ENCODE peak calls at places on chromosome 20, in four cellular contexts. S is Peyer's patch, H is transverse colon, R is stomach. A is an unnamed sample.

GRCh38 chr20:32232487-32232886 is 24.8 kb downstream of the POFUT1 start:
- DNase-seq in S (no peak), H (no peak), R (no peak), A (no peak)

GRCh38 chr20:51204794-51205193 is 181.9 kb upstream of the KCNG1 start:
- DNase-seq in S (no peak), H (no peak), R (no peak), A (no peak)

GRCh38 chr20:8216375-8217200 is 84.5 kb downstream of the PLCB1 start:
- DNase-seq in S (no peak), H (no peak), R (no peak), A (no peak)

GRCh38 chr20:25859649-25860530 is 163.2 kb upstream of the ZNF337 start:
- DNase-seq in S (no peak), H (peak; percentile 59), R (peak; percentile 75), A (peak; percentile 63)

GRCh38 chr20:63308218-63308911 is 15.4 kb downstream of the COL20A1 start:
- DNase-seq in S (no peak), H (no peak), R (no peak), A (no peak)

GRCh38 chr20:51687071-51687470 is 81.1 kb downstream of the ATP9A start:
- DNase-seq in S (no peak), H (no peak), R (no peak), A (no peak)

GRCh38 chr20:5222919-5223634 is 93.7 kb downstream of the PROKR2 start:
- DNase-seq in S (peak; percentile 26), H (peak; percentile 62), R (peak; percentile 58), A (no peak)

GRCh38 chr20:53258741-53259140 is 286.6 kb downstream of the TSHZ2 start:
- DNase-seq in S (no peak), H (no peak), R (no peak), A (no peak)

GRCh38 chr20:4117341-4117740 is 102.0 kb upstream of the RNF24 start:
- DNase-seq in S (no peak), H (no peak), R (no peak), A (no peak)

GRCh38 chr20:62977613-62978558 is 25.4 kb downstream of the SLC17A9 start:
- DNase-seq in S (peak; percentile 78), H (peak; percentile 79), R (peak; percentile 60), A (no peak)

GRCh38 chr20:22794200-22794599 is 209.8 kb upstream of the FOXA2 start:
- DNase-seq in S (no peak), H (no peak), R (no peak), A (no peak)

GRCh38 chr20:4726710-4727391 is 5.1 kb downstream of the PRND start:
- DNase-seq in S (peak; percentile 57), H (peak; percentile 20), R (no peak), A (peak; percentile 35)

GRCh38 chr20:51661609-51662178 is 106.5 kb downstream of the ATP9A start:
- DNase-seq in S (no peak), H (no peak), R (no peak), A (no peak)

DNA sequence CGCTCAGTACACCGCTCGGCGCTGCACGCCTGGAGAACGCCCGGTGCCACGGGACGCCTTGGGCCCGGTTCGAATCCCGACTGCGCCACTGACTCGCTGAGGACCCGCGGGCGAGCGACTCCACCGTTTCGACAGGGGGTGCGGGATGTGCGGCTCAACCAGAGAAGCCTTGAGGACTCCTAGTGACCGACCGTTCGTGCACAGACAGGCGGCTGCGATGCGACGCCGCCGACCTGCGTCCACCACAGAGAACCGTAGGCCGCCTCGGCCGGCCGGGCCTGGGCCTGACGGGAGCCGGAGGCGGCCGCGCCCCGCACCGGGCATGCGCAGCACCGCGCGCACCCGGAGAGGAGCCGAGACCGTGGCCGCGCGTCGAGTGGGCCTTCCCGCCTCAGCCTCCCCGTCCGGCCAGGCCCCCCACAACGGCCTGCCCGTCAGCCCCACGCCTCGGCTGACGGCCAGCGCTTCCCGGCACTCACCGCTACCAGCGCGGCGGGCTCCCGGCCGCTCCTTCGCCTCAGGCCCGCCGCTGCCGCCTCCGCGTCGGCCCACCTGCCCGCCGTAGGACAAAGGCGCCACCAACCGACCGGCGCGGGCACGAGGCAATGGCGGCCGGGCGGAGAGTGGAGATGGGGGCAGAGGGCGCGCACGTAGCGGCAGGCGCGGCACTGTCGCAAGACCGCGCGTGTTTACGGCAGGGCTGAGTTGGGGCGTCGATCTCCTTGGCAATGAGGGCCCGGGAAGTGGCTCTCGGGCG is at the start of gene NCOA5:
- DNase-seq in S (peak; percentile 93), H (peak; percentile 96), R (peak; percentile 95), A (peak; percentile 95)
- TF ChIP-seq POLR2A in S (peak; percentile 77), H (peak; percentile 85), R (no peak), A (peak; percentile 96)

DNA sequence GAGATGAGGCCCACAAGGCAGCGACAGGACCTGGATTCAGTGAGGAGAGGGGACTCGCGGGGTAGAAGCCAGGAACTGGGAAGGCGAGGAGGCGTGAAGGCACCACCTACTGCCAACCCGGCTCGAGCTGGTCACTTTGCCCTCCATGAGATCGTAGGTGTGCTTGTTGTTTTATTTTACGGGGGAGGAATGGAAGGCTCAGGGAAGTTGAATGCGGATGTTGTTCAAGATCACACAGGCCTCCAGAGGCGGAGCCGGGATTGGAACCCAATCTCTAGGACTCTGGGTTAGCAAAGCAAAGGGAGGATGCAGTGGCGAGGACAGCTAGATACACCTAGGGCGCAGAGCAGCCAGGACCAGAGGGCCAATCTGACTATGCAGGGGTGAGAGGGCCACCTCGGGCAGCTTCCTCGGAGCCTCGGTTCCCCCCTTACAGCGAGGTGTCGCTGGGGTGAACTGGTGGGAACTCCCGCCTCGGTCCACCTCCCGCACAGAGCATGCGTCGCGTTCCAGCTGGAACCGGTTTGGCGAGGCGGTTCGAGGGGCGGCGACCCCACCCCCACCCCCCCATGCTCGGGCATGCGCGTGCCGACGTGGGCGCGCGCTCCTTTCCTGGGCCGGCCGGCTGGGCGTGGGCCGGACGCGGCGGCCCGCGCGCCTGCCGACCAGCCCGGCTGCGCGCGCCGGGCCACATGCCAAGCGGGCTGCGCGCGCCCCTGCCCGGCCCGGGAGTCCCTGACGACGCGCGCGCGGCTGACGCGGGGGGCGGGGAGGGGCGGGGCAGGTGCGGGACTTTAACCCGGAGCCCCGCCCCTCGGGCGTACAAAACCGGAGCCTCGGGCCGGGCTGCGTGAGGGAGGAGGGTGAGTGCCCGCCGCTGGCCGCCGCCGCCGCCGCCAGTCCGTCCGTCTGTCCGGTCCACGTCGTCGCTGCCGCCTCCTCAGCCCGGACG is 80.4 kb upstream of the MYL9 start:
- DNase-seq in S (peak; percentile 94), H (peak; percentile 96), R (peak; percentile 96), A (peak; percentile 91)
- H3K4me3 ChIP-seq in S (peak overlapping the region; percentile 76), H (peak overlapping the region; percentile 86), R (peak overlapping the region; percentile 65), A (peak overlapping the region; percentile 98)

DNA sequence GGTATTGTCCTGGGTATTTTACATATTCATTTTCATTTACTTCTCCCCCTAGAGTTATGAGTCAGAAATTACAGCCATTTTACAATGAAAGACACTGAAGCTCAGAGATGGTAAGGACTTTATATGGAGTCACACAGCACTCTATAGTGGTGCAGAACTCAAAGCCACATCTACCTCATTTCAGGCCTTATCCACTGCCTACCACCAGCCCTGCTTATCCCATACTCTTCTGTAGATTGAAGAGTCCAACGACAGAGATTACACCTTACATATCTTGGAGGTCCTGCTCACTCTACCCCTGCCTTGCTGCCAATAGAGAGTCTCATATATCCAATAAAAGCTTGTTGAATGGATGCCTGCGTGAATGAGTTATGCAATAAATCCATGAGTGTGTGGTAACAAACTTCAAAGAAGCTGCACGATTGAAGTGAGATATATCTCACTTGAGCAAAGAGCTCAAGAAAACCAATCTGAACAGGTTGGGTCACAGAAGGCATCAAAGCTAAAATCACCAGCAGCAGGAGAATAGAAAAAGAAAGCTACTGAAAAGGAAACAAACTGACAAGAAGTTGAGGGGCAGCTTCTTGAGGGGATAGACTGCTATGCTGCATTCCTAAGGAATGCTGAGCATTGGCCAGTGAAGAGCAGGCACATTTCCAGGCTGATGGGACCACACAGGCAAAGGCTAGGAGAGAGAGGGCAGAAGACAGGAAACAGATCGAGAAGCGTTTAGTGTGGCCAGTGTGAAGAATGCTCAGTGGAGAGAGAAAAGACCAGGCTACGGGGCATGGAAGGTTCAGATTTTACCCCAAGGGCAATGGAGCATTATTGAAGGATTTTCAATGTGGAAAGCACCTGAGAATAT is 585.6 kb downstream of the DHX35 start:
- DNase-seq in S (no peak), H (no peak), R (no peak), A (no peak)
- TF ChIP-seq POLR2A in S (no peak), H (no peak), R (no peak), A (no peak)

DNA sequence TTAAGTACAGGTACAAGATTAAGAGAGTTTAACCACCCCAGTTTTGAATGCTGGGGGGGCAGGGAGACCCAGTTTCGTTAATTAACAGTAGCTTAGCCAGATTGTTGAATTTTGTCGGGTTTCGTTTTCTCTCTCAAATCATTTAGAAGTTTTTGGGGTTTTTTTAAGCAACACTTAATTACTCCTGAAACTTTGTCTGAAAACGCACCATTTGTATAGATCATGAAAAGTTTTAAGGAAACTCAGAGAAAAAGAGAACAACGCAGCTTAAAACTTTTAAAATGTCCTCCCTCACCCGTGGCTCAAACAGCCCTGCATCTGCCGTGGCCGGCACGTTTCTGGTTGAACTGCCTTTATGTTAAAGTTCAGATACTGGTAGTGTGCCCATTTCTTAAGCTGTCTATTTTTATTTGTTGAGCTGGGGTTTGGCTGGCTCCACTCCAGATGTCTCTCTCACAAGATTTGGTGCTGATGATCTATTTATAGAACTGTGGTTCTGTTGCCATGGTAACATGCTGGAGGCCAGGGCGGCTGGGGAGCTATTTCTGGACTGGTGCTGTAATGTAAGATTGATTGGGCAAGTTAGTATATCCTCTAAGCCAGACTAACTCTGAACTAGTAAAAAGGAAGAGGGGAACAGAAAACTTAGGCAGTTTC is 55.1 kb downstream of the GNAS start:
- DNase-seq in S (peak; percentile 86), H (peak; percentile 83), R (peak; percentile 92), A (peak; percentile 85)
- H3K4me3 ChIP-seq in S (no peak overlapping the region), H (no peak overlapping the region), R (peak overlapping the region; percentile 32), A (no peak overlapping the region)

GRCh38 chr20:33669224-33669623 is 2.5 kb downstream of the ACTL10 start:
- DNase-seq in S (no peak), H (no peak), R (no peak), A (no peak)

GRCh38 chr20:33668087-33668790 is 1.5 kb downstream of the ACTL10 start:
- DNase-seq in S (peak; percentile 76), H (no peak), R (peak; percentile 88), A (peak; percentile 83)

GRCh38 chr20:33666293-33667244 is at the start of gene ACTL10:
- DNase-seq in S (peak; percentile 98), H (peak; percentile 99), R (peak; percentile 99), A (peak; percentile 99)

GRCh38 chr20:33668791-33669155 is 2.0 kb downstream of the ACTL10 start:
- DNase-seq in S (no peak), H (no peak), R (no peak), A (no peak)

GRCh38 chr20:33667245-33668086 is 723 bp downstream of the ACTL10 start:
- DNase-seq in S (peak; percentile 66), H (peak; percentile 88), R (peak; percentile 79), A (peak; percentile 50)
- TF ChIP-seq POLR2A in S (no peak), H (peak; percentile 27), R (no peak), A (no peak)

GRCh38 chr20:34980543-34981213 is 25.0 kb downstream of the MYH7B start:
- DNase-seq in S (no peak), H (peak; percentile 59), R (no peak), A (no peak)

GRCh38 chr20:34983995-34984735 is 28.5 kb downstream of the MYH7B start:
- DNase-seq in S (no peak), H (peak; percentile 33), R (no peak), A (no peak)

GRCh38 chr20:34984756-34985261 is 29.1 kb downstream of the MYH7B start:
- DNase-seq in S (no peak), H (no peak), R (no peak), A (no peak)

GRCh38 chr20:34983089-34983820 is 27.6 kb downstream of the MYH7B start:
- DNase-seq in S (no peak), H (no peak), R (no peak), A (no peak)

GRCh38 chr20:34982270-34983088 is 26.8 kb downstream of the MYH7B start:
- DNase-seq in S (no peak), H (no peak), R (no peak), A (no peak)
- H3K4me3 ChIP-seq in S (no peak overlapping the region), H (no peak overlapping the region), R (no peak overlapping the region), A (no peak overlapping the region)